ENCODE peak calls at places on chromosomes 2 and 18, in five cellular contexts. O is HTR-8/SVneo, G is RPMI7951, R is hepatic stellate cell, K is fibroblast of mammary gland. V is an unnamed sample.

GRCh38 chr2:188244383-188244782 is 47.3 kb upstream of the GULP1 start:
- DNase-seq in O (peak), R (peak), K (peak), G (peak), V (no peak)

GRCh38 chr2:191215666-191216065 is 29.5 kb upstream of the MYO1B start:
- DNase-seq in K (no peak), G (no peak), R (no peak), O (no peak), V (no peak)

GRCh38 chr2:135916232-135916631 is 40.0 kb upstream of the MCM6 start:
- DNase-seq in G (peak), R (no peak), K (peak), O (peak), V (peak)

GRCh38 chr2:166344286-166345113 is 31.2 kb downstream of the SCN9A start:
- DNase-seq in G (peak), K (peak), O (no peak), R (peak), V (peak)

GRCh38 chr2:241966671-241967070 is 97.1 kb downstream of the RTP5 start:
- DNase-seq in K (no peak), R (no peak), O (no peak), G (no peak), V (no peak)

GRCh38 chr2:112251211-112251721 is 3.6 kb downstream of the ZC3H8 start:
- DNase-seq in R (no peak), K (peak), G (no peak), O (no peak), V (peak)

GRCh38 chr2:226118471-226119429 is 680.9 kb downstream of the IRS1 start:
- DNase-seq in R (no peak), K (peak), O (peak), G (peak), V (peak)

GRCh38 chr18:26440644-26441043 is 107.7 kb downstream of the KCTD1 start:
- DNase-seq in O (no peak), K (peak), R (no peak), G (no peak), V (no peak)

GRCh38 chr18:10261315-10262276 is 192.8 kb upstream of the APCDD1 start:
- DNase-seq in G (no peak), O (no peak), R (no peak), K (peak), V (peak)

GRCh38 chr18:11042247-11042646 is 107.1 kb downstream of the PIEZO2 start:
- DNase-seq in K (no peak), G (peak), O (no peak), R (peak), V (no peak)

GRCh38 chr2:165406053-165406628 is 63.4 kb upstream of the CSRNP3 start:
- DNase-seq in R (no peak), O (no peak), K (peak), G (no peak), V (no peak)

GRCh38 chr2:26068602-26069298 is 34.9 kb downstream of the RAB10 start:
- DNase-seq in O (peak), R (peak), K (peak), G (peak), V (peak)

GRCh38 chr2:158414538-158414937 is 42.0 kb downstream of the CCDC148 start:
- DNase-seq in K (peak), G (no peak), R (peak), O (no peak), V (peak)

GRCh38 chr2:215137741-215138340 is 585 bp downstream of the ABCA12 start:
- DNase-seq in R (peak), K (peak), O (peak), G (peak), V (peak)

GRCh38 chr2:232977438-232977971 is 35.6 kb downstream of the NGEF start:
- DNase-seq in G (no peak), R (no peak), K (no peak), O (no peak), V (no peak)

GRCh38 chr2:188412190-188412589 is 120.5 kb downstream of the GULP1 start:
- DNase-seq in O (no peak), K (no peak), R (no peak), G (no peak), V (no peak)

GRCh38 chr2:169715379-169716228 is 18.0 kb upstream of the KLHL23 start:
- DNase-seq in R (no peak), G (peak), K (peak), O (no peak), V (peak)

GRCh38 chr2:12824771-12825363 is 108.1 kb downstream of the TRIB2 start:
- DNase-seq in O (no peak), K (peak), G (no peak), R (no peak), V (peak)

GRCh38 chr2:159713691-159714585 is 1.6 kb downstream of the MARCHF7 start:
- DNase-seq in R (peak), G (peak), K (peak), O (no peak), V (peak)

GRCh38 chr2:13682878-13683277 is 949.6 kb upstream of the LRATD1 start:
- DNase-seq in O (no peak), R (no peak), K (peak), G (peak), V (no peak)

V was measured in fibroblast of the aortic adventitia.